ENCODE peak calls at places on chromosomes 2 and 18, in four cellular contexts. E, C, V and O are unnamed samples.

GRCh38 chr2:163951312-163951711 is 215.5 kb upstream of the FIGN start:
- DNase-seq in C (no peak), V (no peak), E (no peak), O (no peak)

GRCh38 chr18:22734812-22735627 is 198.1 kb upstream of the RBBP8 start:
- DNase-seq in C (peak; percentile 61), V (no peak), E (no peak), O (no peak)

GRCh38 chr2:172102159-172102857 is 392 bp downstream of the DLX2 start:
- DNase-seq in C (no peak), E (no peak), V (no peak), O (peak; percentile 58)

GRCh38 chr2:159840620-159841019 is 42.6 kb upstream of the CD302 start:
- DNase-seq in V (no peak), E (no peak), C (peak; percentile 3), O (no peak)

GRCh38 chr18:46712406-46712805 is 44.4 kb downstream of the ST8SIA5 start:
- DNase-seq in C (peak; percentile 9), V (no peak), E (no peak), O (peak; percentile 17)

GRCh38 chr18:44541781-44542180 is 138.9 kb upstream of the SETBP1 start:
- DNase-seq in C (no peak), E (no peak), V (no peak), O (no peak)

GRCh38 chr2:222398446-222398885 is 25.9 kb upstream of the SGPP2 start:
- DNase-seq in V (no peak), E (no peak), C (peak; percentile 3), O (no peak)

GRCh38 chr2:127415593-127416485 is 2.4 kb upstream of the PROC start:
- DNase-seq in C (no peak), V (no peak), E (peak; percentile 77), O (peak; percentile 86)

GRCh38 chr2:173231465-173231864 is 123.2 kb upstream of the CDCA7 start:
- DNase-seq in V (no peak), E (no peak), C (no peak), O (no peak)

GRCh38 chr2:120866483-120867140 is 130.9 kb downstream of the GLI2 start:
- DNase-seq in V (no peak), C (no peak), E (no peak), O (no peak)

GRCh38 chr18:80232710-80233109 is 14.6 kb downstream of the PARD6G start:
- DNase-seq in E (no peak), V (no peak), C (no peak), O (no peak)

GRCh38 chr2:61377046-61377445 is 93.8 kb downstream of the USP34 start:
- DNase-seq in V (no peak), E (no peak), C (no peak), O (no peak)

GRCh38 chr2:19312949-19313348 is 45.5 kb downstream of the OSR1 start:
- DNase-seq in V (peak; percentile 4), C (peak; percentile 77), E (peak; percentile 22), O (no peak)

GRCh38 chr2:167504061-167504460 is 615.8 kb downstream of the XIRP2 start:
- DNase-seq in C (no peak), V (no peak), E (no peak), O (no peak)

GRCh38 chr2:218230882-218231281 is 13.9 kb downstream of the ARPC2 start:
- DNase-seq in V (no peak), E (no peak), C (peak; percentile 43), O (no peak)

GRCh38 chr18:26549103-26549485 is 741 bp upstream of the KCTD1 start:
- DNase-seq in C (peak; percentile 49), E (no peak), V (no peak), O (peak; percentile 58)

GRCh38 chr18:4994710-4995109 is 202.3 kb downstream of the AKAIN1 start:
- DNase-seq in C (no peak), V (no peak), E (no peak), O (no peak)

DNA sequence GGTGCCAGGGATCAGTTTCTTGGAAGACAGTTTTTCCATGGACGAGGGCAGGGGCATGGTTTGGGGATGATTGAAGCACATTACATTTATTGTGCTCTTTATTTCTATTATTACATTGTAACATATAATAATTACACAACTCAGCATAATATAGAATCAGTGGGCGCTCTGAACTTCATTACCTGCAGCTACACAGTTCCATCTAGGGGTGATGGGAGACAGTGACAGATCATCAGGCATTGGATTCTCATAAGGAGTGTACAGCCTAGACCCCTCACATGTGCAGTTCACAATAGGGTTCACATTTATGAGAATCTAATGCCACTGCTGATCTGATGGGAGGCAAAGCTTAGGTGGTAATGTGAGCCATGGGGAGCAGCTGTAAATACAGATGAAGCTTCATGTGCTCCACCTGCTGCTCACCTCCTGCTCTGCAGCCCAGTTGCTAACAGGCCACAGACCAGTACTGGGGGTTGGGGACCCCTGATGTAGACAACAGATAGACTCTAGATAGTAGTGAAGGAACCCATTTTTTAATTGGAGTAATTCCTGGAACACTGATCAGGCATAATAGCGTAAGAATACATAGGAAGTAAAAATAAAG is 41.5 kb upstream of the MC4R start:
- DNase-seq in V (no peak), C (no peak), E (peak; percentile 32), O (peak; percentile 5)
- TF ChIP-seq CTCF in V (peak; percentile 61), C (peak; percentile 36), E (peak; percentile 42), O (peak; percentile 26)

GRCh38 chr2:63888490-63889402 is 47.0 kb downstream of the UGP2 start:
- DNase-seq in C (peak; percentile 53), V (no peak), E (peak; percentile 52), O (peak; percentile 50)
- TF ChIP-seq CTCF in C (peak; percentile 71), V (peak; percentile 82), E (peak; percentile 68), O (peak; percentile 80)

GRCh38 chr2:230846360-230846759 is 18.4 kb upstream of the ITM2C start:
- DNase-seq in V (no peak), C (no peak), E (no peak), O (no peak)

GRCh38 chr2:230847883-230848388 is 16.8 kb upstream of the ITM2C start:
- DNase-seq in E (peak; percentile 95), V (peak; percentile 44), C (peak; percentile 87), O (peak; percentile 95)

GRCh38 chr2:230852113-230852512 is 12.6 kb upstream of the ITM2C start:
- DNase-seq in V (no peak), C (no peak), E (no peak), O (no peak)

GRCh38 chr2:230849633-230850357 is 14.9 kb upstream of the ITM2C start:
- DNase-seq in V (no peak), E (peak; percentile 83), C (peak; percentile 30), O (peak; percentile 55)

GRCh38 chr2:230850358-230850658 is 14.4 kb upstream of the ITM2C start:
- DNase-seq in E (no peak), V (no peak), C (no peak), O (no peak)
- TF ChIP-seq CTCF in E (peak; percentile 48), V (no peak), C (no peak), O (no peak)

GRCh38 chr2:170822885-170823799 is 6.5 kb downstream of the GAD1 start:
- DNase-seq in V (no peak), C (no peak), E (no peak), O (peak; percentile 66)

GRCh38 chr2:170821631-170822291 is 5.1 kb downstream of the GAD1 start:
- DNase-seq in E (no peak), C (no peak), V (no peak), O (peak; percentile 25)

GRCh38 chr2:170820647-170821630 is 4.3 kb downstream of the GAD1 start:
- DNase-seq in C (no peak), E (no peak), V (no peak), O (no peak)

GRCh38 chr2:170823800-170824153 is 7.1 kb downstream of the GAD1 start:
- DNase-seq in C (no peak), E (no peak), V (no peak), O (no peak)

GRCh38 chr2:170822292-170822884 is 5.7 kb downstream of the GAD1 start:
- DNase-seq in E (peak; percentile 57), C (no peak), V (no peak), O (peak; percentile 74)
- TF ChIP-seq CTCF in E (peak; percentile 41), C (no peak), V (no peak), O (peak; percentile 39)

GRCh38 chr2:50480507-50480906 is 551.4 kb downstream of the NRXN1 start:
- DNase-seq in E (no peak), V (no peak), C (no peak), O (no peak)

GRCh38 chr2:50476174-50476573 is 555.8 kb downstream of the NRXN1 start:
- DNase-seq in V (no peak), C (no peak), E (no peak), O (no peak)
- TF ChIP-seq CTCF in V (peak; percentile 11), C (no peak), E (peak; percentile 23), O (no peak)